ENCODE peak calls at places on chromosome 9, in ten cellular contexts. T is HCT116, K is body of pancreas, O is stomach, P is esophagus squamous epithelium, I is lower leg skin, J is uterus, B is Peyer's patch, F is heart left ventricle, L is transverse colon. E is an unnamed sample.

GRCh38 chr9:31188496-31188895 is 1195.9 kb upstream of the ACO1 start:
- DNase-seq in T (no peak), K (no peak), O (no peak), P (no peak), I (no peak), J (no peak), B (no peak), F (no peak), L (no peak), E (no peak)

GRCh38 chr9:134004881-134005280 is 12.8 kb upstream of the VAV2 start:
- DNase-seq in T (no peak), K (no peak), O (no peak), P (no peak), I (no peak), J (no peak), B (no peak), F (no peak), L (no peak), E (no peak)

GRCh38 chr9:68740561-68740960 is 35.5 kb downstream of the PIP5K1B start:
- DNase-seq in T (no peak), K (no peak), O (peak; percentile 44), P (no peak), I (no peak), J (no peak), B (peak; percentile 77), F (no peak), L (peak; percentile 77), E (no peak)

GRCh38 chr9:134352247-134352933 is 26.1 kb downstream of the RXRA start:
- DNase-seq in T (no peak), K (no peak), O (no peak), P (no peak), I (no peak), J (no peak), B (no peak), F (no peak), L (no peak), E (no peak)

GRCh38 chr9:74496819-74497749 is at the start of gene RORB:
- DNase-seq in T (no peak), K (peak; percentile 34), O (peak; percentile 54), P (no peak), I (peak; percentile 91), J (no peak), B (peak; percentile 60), F (peak; percentile 80), L (peak; percentile 35), E (peak; percentile 24)

GRCh38 chr9:122464633-122465567 is 12.8 kb downstream of the OR1J1 start:
- DNase-seq in T (peak; percentile 68), K (peak; percentile 88), O (peak; percentile 83), P (peak; percentile 26), I (peak; percentile 92), J (peak; percentile 79), B (peak; percentile 82), F (no peak), L (peak; percentile 76), E (peak; percentile 51)

GRCh38 chr9:108475813-108476212 is 380.0 kb downstream of the ACTL7B start:
- DNase-seq in T (no peak), K (no peak), O (no peak), P (no peak), I (no peak), J (no peak), B (no peak), F (no peak), L (no peak), E (no peak)

GRCh38 chr9:134185536-134186011 is 21.2 kb upstream of the RNU6ATAC start:
- DNase-seq in T (no peak), K (peak; percentile 3), O (no peak), P (no peak), I (peak; percentile 80), J (no peak), B (no peak), F (no peak), L (no peak), E (peak; percentile 12)

GRCh38 chr9:125839322-125839721 is 92.1 kb downstream of the PBX3 start:
- DNase-seq in T (no peak), K (no peak), O (no peak), P (no peak), I (no peak), J (no peak), B (no peak), F (no peak), L (no peak), E (no peak)

GRCh38 chr9:122810306-122810946 is 10.5 kb downstream of the OR1K1 start:
- DNase-seq in T (peak; percentile 61), K (peak; percentile 77), O (peak; percentile 80), P (no peak), I (peak; percentile 95), J (peak; percentile 68), B (peak; percentile 91), F (peak; percentile 76), L (peak; percentile 80), E (peak; percentile 81)

GRCh38 chr9:18438300-18438925 is 35.5 kb upstream of the ADAMTSL1 start:
- DNase-seq in T (no peak), K (peak; percentile 17), O (peak; percentile 29), P (no peak), I (peak; percentile 83), J (peak; percentile 71), B (peak; percentile 48), F (peak; percentile 52), L (no peak), E (peak; percentile 66)

GRCh38 chr9:13427587-13427986 is 148.1 kb upstream of the MPDZ start:
- DNase-seq in T (no peak), K (peak; percentile 16), O (no peak), P (no peak), I (no peak), J (no peak), B (no peak), F (no peak), L (no peak), E (no peak)

DNA sequence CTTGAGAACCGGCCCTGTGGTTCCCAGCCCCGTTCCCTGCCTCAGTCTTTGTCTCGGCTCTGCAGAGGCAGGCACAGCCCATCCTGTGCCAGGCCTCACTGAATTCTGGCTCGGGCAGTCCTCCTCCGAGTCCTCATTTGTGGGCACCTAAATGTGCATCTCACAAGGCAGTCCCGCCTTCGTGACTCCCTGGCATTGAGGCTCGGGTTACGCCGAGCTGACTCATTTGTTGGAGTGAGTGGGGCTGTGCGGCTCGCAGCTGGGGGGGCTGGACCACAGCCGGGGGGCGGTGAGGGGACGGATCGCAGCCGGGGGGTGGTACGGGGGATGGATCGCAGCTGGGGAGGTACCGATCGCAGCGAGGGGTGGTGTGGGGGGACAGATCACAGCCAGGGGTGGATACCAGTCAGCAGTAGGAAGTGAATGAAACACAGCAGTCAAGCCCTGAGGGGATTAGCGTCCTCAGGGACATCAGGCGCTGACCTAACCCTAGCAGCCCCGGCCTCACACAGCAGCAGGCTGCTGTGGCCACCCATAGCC is 72.2 kb downstream of the PSMB7 start:
- DNase-seq in T (no peak), K (no peak), O (no peak), P (no peak), I (peak; percentile 91), J (peak; percentile 64), B (no peak), F (peak; percentile 73), L (peak; percentile 37), E (peak; percentile 77)
- TF ChIP-seq POLR2A in T (no peak), K (no peak), O (no peak), P (no peak), I (no peak), J (no peak), B (no peak), F (no peak), L (no peak), E (no peak)

GRCh38 chr9:21764736-21765245 is 37.6 kb upstream of the MTAP start:
- DNase-seq in T (no peak), K (no peak), O (no peak), P (no peak), I (no peak), J (no peak), B (no peak), F (no peak), L (no peak), E (no peak)

GRCh38 chr9:21758540-21758939 is 43.9 kb upstream of the MTAP start:
- DNase-seq in T (no peak), K (no peak), O (no peak), P (no peak), I (no peak), J (no peak), B (no peak), F (no peak), L (no peak), E (no peak)

GRCh38 chr9:21762064-21762463 is 40.4 kb upstream of the MTAP start:
- DNase-seq in T (no peak), K (no peak), O (no peak), P (no peak), I (no peak), J (no peak), B (no peak), F (no peak), L (no peak), E (no peak)

GRCh38 chr9:21766096-21766495 is 36.3 kb upstream of the MTAP start:
- DNase-seq in T (no peak), K (no peak), O (no peak), P (no peak), I (no peak), J (no peak), B (no peak), F (no peak), L (no peak), E (no peak)

GRCh38 chr9:21761309-21761901 is 41.0 kb upstream of the MTAP start:
- DNase-seq in T (no peak), K (no peak), O (no peak), P (no peak), I (no peak), J (no peak), B (no peak), F (no peak), L (no peak), E (no peak)
- H3K4me3 ChIP-seq in T (no peak overlapping the region), K (no peak overlapping the region), O (no peak overlapping the region), P (no peak overlapping the region), I (no peak overlapping the region), J (no peak overlapping the region), B (no peak overlapping the region), F (no peak overlapping the region), L (no peak overlapping the region), E (no peak overlapping the region)

GRCh38 chr9:4984571-4985375 is at the start of gene JAK2:
- DNase-seq in T (peak; percentile 80), K (peak; percentile 89), O (peak; percentile 90), P (peak; percentile 66), I (peak; percentile 98), J (peak; percentile 90), B (peak; percentile 95), F (peak; percentile 94), L (peak; percentile 91), E (peak; percentile 88)
- TF ChIP-seq POLR2A in T (peak; percentile 82), K (peak; percentile 91), O (no peak), P (no peak), I (no peak), J (peak; percentile 82), B (peak; percentile 87), F (no peak), L (peak; percentile 88), E (peak; percentile 33)

DNA sequence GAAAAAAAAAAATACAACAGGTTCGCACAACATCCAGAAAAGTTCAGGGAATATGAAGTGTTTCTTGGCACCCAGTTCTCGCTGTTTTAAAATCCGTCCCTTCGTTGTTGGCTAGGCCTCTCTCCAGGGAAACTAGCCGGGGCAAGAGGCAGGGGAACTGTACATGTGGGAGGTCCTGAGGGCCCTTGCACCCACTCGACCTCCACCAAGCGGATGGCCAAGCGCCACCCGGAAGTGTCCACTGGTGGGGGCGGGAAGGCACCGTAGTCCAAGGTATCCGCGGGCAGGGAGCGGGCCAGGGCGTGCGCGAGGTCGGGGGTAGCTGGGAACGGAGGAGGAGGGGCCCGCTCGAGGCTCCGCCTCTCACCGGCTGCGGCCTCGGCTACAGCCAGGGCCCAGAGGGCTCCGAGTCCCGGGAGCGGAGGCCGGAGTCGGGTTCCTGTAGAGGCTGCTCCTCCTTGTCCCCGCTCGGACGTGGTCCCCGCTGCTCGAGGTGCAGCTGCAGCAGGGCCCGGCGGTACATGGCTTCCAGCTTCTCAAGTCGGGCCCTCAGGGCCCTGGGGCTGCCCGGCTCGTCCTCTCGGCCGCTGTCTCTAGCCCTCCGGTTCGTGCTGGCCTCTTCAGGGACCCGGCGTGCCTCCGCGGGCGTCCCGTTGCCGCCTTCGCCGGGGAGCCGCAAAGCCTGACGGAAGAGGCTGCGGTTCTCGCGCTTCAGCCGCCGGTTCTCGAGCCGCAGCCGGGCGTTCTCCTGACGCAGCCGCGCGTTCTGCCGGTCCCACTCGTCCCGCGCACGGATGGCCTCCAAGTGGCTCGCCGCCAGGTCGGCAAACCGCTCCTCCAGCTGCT is 720 bp downstream of the TUSC1 start:
- DNase-seq in T (no peak), K (peak; percentile 90), O (peak; percentile 86), P (no peak), I (peak; percentile 97), J (peak; percentile 84), B (peak; percentile 91), F (peak; percentile 93), L (peak; percentile 90), E (peak; percentile 92)
- H3K4me3 ChIP-seq in T (no peak overlapping the region), K (peak overlapping the region; percentile 67), O (peak overlapping the region; percentile 68), P (peak overlapping the region; percentile 88), I (peak overlapping the region; percentile 70), J (peak overlapping the region; percentile 70), B (peak overlapping the region; percentile 45), F (peak overlapping the region; percentile 66), L (peak overlapping the region; percentile 97), E (peak overlapping the region; percentile 58)

E was measured in ovary.